ENCODE peak calls at places on chromosome 21, in four cellular contexts. P is T-helper 1 cell, L is H4, R is activated T-cell treated with anti-CD3 and anti-CD28 coated beads for 24 hours. G is an unnamed sample.

GRCh38 chr21:33541105-33541711 is 709 bp downstream of the GART start:
- DNase-seq in P (no peak), L (peak), R (peak), G (no peak)

GRCh38 chr21:46397993-46398392 is 60.7 kb upstream of the DIP2A start:
- DNase-seq in P (no peak), L (no peak), R (no peak), G (no peak)

GRCh38 chr21:39654951-39655350 is 42.2 kb downstream of the B3GALT5 start:
- DNase-seq in P (no peak), L (no peak), R (no peak), G (no peak)

GRCh38 chr21:15053531-15053930 is 11.3 kb downstream of the NRIP1 start:
- DNase-seq in P (no peak), L (no peak), R (no peak), G (no peak)

GRCh38 chr21:44729336-44730027 is 18.1 kb upstream of the TSPEAR start:
- DNase-seq in P (no peak), L (no peak), R (no peak), G (no peak)

GRCh38 chr21:44526096-44526997 is 13.6 kb downstream of the KRTAP10-1 start:
- DNase-seq in P (no peak), L (no peak), R (no peak), G (no peak)

GRCh38 chr21:31293986-31294385 is 50.1 kb downstream of the TIAM1 start:
- DNase-seq in P (no peak), L (peak), R (peak), G (peak)

GRCh38 chr21:34351786-34352241 is 12.0 kb upstream of the KCNE2 start:
- DNase-seq in P (no peak), L (peak), R (no peak), G (no peak)